ENCODE peak calls at places on chromosomes 13 and 19, in five cellular contexts. One of them, this sample, is unnamed.

GRCh38 chr19:8242212-8242821 is 33.1 kb downstream of the CERS4 start:
- DNase-seq in CD8-positive, alpha-beta T cell: no peak
- DNase-seq in ascending aorta: no peak
- DNase-seq in pancreas: no peak
- DNase-seq in MM.1S: no peak
- DNase-seq in this sample: no peak

GRCh38 chr13:98270819-98271218 is 93.8 kb upstream of the RNF113B start:
- DNase-seq in CD8-positive, alpha-beta T cell: no peak
- DNase-seq in ascending aorta: no peak
- DNase-seq in pancreas: no peak
- DNase-seq in MM.1S: no peak
- DNase-seq in this sample: no peak

GRCh38 chr19:18939922-18940775 is 868 bp downstream of the HOMER3 start:
- DNase-seq in CD8-positive, alpha-beta T cell: no peak
- DNase-seq in ascending aorta: no peak
- DNase-seq in pancreas: peak; percentile 46
- DNase-seq in MM.1S: no peak
- DNase-seq in this sample: no peak

GRCh38 chr13:91609353-91609752 is 210.9 kb downstream of the GPC5 start:
- DNase-seq in CD8-positive, alpha-beta T cell: no peak
- DNase-seq in ascending aorta: no peak
- DNase-seq in pancreas: no peak
- DNase-seq in MM.1S: no peak
- DNase-seq in this sample: no peak

GRCh38 chr19:41997121-41997850 is 3.3 kb upstream of the ATP1A3 start:
- DNase-seq in CD8-positive, alpha-beta T cell: no peak
- DNase-seq in ascending aorta: no peak
- DNase-seq in pancreas: peak; percentile 44
- DNase-seq in MM.1S: peak; percentile 27
- DNase-seq in this sample: no peak

GRCh38 chr13:101611491-101612475 is 159.3 kb downstream of the ITGBL1 start:
- DNase-seq in CD8-positive, alpha-beta T cell: no peak
- DNase-seq in ascending aorta: no peak
- DNase-seq in pancreas: no peak
- DNase-seq in MM.1S: no peak
- DNase-seq in this sample: no peak

GRCh38 chr19:18232540-18233223 is 6.4 kb upstream of the PDE4C start:
- DNase-seq in CD8-positive, alpha-beta T cell: no peak
- DNase-seq in ascending aorta: no peak
- DNase-seq in pancreas: no peak
- DNase-seq in MM.1S: no peak
- DNase-seq in this sample: no peak

GRCh38 chr19:17424743-17425365 is 5.0 kb downstream of the MVB12A start:
- DNase-seq in CD8-positive, alpha-beta T cell: peak; percentile 35
- DNase-seq in ascending aorta: no peak
- DNase-seq in pancreas: no peak
- DNase-seq in MM.1S: no peak
- DNase-seq in this sample: no peak

GRCh38 chr13:27396252-27396846 is 28.1 kb upstream of the GTF3A start:
- DNase-seq in CD8-positive, alpha-beta T cell: no peak
- DNase-seq in ascending aorta: no peak
- DNase-seq in pancreas: no peak
- DNase-seq in MM.1S: no peak
- DNase-seq in this sample: no peak

GRCh38 chr13:108082481-108082880 is 132.9 kb downstream of the LIG4 start:
- DNase-seq in CD8-positive, alpha-beta T cell: no peak
- DNase-seq in ascending aorta: no peak
- DNase-seq in pancreas: no peak
- DNase-seq in MM.1S: no peak
- DNase-seq in this sample: no peak

GRCh38 chr19:35377656-35378055 is 6.8 kb downstream of the GPR42 start:
- DNase-seq in CD8-positive, alpha-beta T cell: no peak
- DNase-seq in ascending aorta: no peak
- DNase-seq in pancreas: no peak
- DNase-seq in MM.1S: no peak
- DNase-seq in this sample: no peak

GRCh38 chr19:47107201-47107952 is 6.2 kb downstream of the ZC3H4 start:
- DNase-seq in CD8-positive, alpha-beta T cell: peak; percentile 43
- DNase-seq in ascending aorta: no peak
- DNase-seq in pancreas: peak; percentile 49
- DNase-seq in MM.1S: no peak
- DNase-seq in this sample: no peak

GRCh38 chr19:571127-571974 is 1.0 kb upstream of the BSG start:
- DNase-seq in CD8-positive, alpha-beta T cell: peak; percentile 74
- DNase-seq in ascending aorta: no peak
- DNase-seq in pancreas: no peak
- DNase-seq in MM.1S: peak; percentile 68
- DNase-seq in this sample: peak; percentile 66

GRCh38 chr13:38376551-38376950 is 26.9 kb downstream of the UFM1 start:
- DNase-seq in CD8-positive, alpha-beta T cell: no peak
- DNase-seq in ascending aorta: no peak
- DNase-seq in pancreas: no peak
- DNase-seq in MM.1S: no peak
- DNase-seq in this sample: no peak

GRCh38 chr19:51697169-51697776 is 4.1 kb downstream of the SPACA6 start:
- DNase-seq in CD8-positive, alpha-beta T cell: no peak
- DNase-seq in ascending aorta: no peak
- DNase-seq in pancreas: no peak
- DNase-seq in MM.1S: no peak
- DNase-seq in this sample: peak; percentile 34

GRCh38 chr19:19459707-19460251 is 54.3 kb downstream of the GATAD2A start:
- DNase-seq in CD8-positive, alpha-beta T cell: peak; percentile 83
- DNase-seq in ascending aorta: peak; percentile 44
- DNase-seq in pancreas: no peak
- DNase-seq in MM.1S: no peak
- DNase-seq in this sample: no peak

GRCh38 chr19:495440-496332 is 600 bp upstream of the MADCAM1 start:
- DNase-seq in CD8-positive, alpha-beta T cell: peak; percentile 41
- DNase-seq in ascending aorta: no peak
- DNase-seq in pancreas: no peak
- DNase-seq in MM.1S: no peak
- DNase-seq in this sample: no peak

GRCh38 chr19:12544401-12544876 is 6.8 kb downstream of the ZNF564 start:
- DNase-seq in CD8-positive, alpha-beta T cell: no peak
- DNase-seq in ascending aorta: no peak
- DNase-seq in pancreas: no peak
- DNase-seq in MM.1S: no peak
- DNase-seq in this sample: no peak

GRCh38 chr19:17579523-17580244 is 24.2 kb downstream of the COLGALT1 start:
- DNase-seq in CD8-positive, alpha-beta T cell: no peak
- DNase-seq in ascending aorta: no peak
- DNase-seq in pancreas: peak; percentile 43
- DNase-seq in MM.1S: no peak
- DNase-seq in this sample: no peak

GRCh38 chr13:98180092-98180491 is 3.0 kb upstream of the RNF113B start:
- DNase-seq in CD8-positive, alpha-beta T cell: no peak
- DNase-seq in ascending aorta: no peak
- DNase-seq in pancreas: no peak
- DNase-seq in MM.1S: no peak
- DNase-seq in this sample: no peak

GRCh38 chr13:33849211-33849610 is 31.3 kb downstream of the RFC3 start:
- DNase-seq in CD8-positive, alpha-beta T cell: no peak
- DNase-seq in ascending aorta: no peak
- DNase-seq in pancreas: no peak
- DNase-seq in MM.1S: no peak
- DNase-seq in this sample: no peak

GRCh38 chr19:31015778-31016177 is 333.5 kb downstream of the TSHZ3 start:
- DNase-seq in CD8-positive, alpha-beta T cell: no peak
- DNase-seq in ascending aorta: no peak
- DNase-seq in pancreas: no peak
- DNase-seq in MM.1S: no peak
- DNase-seq in this sample: no peak

GRCh38 chr13:89660752-89661151 is 1686.7 kb upstream of the MIR17HG start:
- DNase-seq in CD8-positive, alpha-beta T cell: no peak
- DNase-seq in ascending aorta: no peak
- DNase-seq in pancreas: no peak
- DNase-seq in MM.1S: no peak
- DNase-seq in this sample: no peak

GRCh38 chr13:111281751-111282311 is 38.6 kb upstream of the TEX29 start:
- DNase-seq in CD8-positive, alpha-beta T cell: no peak
- DNase-seq in ascending aorta: no peak
- DNase-seq in pancreas: no peak
- DNase-seq in MM.1S: no peak
- DNase-seq in this sample: no peak
- H3K4me1 ChIP-seq in CD8-positive, alpha-beta T cell: no peaks in the 10 kb centered on the region
- H3K4me1 ChIP-seq in ascending aorta: peaks cover 7% of the 10 kb centered on the region
- H3K4me1 ChIP-seq in pancreas: peaks cover 12% of the 10 kb centered on the region
- H3K4me1 ChIP-seq in MM.1S: no peaks in the 10 kb centered on the region
- H3K4me1 ChIP-seq in this sample: no peaks in the 10 kb centered on the region

DNA sequence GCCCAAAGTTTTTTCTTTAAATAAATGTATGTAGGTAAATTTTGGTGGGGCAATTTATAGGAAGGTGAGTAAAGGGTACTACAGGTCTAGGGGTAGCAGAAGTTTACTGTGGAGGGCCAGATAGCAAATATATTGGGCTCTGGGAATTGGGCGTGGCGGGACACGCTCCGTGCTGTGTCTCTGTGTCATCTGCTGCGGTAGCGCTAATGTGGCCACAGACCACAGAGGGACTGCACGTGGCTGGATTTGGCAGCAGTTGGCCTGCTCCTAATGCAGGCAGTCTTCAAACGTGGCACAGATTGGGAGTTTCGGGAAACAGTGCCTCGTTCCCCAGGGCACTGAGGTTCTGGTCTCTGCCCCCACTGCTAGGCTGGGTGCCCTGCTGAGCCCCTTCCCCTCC is 16.6 kb upstream of the MYDGF start:
- DNase-seq in CD8-positive, alpha-beta T cell: no peak
- DNase-seq in ascending aorta: no peak
- DNase-seq in pancreas: no peak
- DNase-seq in MM.1S: no peak
- DNase-seq in this sample: no peak
- H3K4me1 ChIP-seq in CD8-positive, alpha-beta T cell: no peaks in the 10 kb centered on the region
- H3K4me1 ChIP-seq in ascending aorta: no peaks in the 10 kb centered on the region
- H3K4me1 ChIP-seq in pancreas: no peaks in the 10 kb centered on the region
- H3K4me1 ChIP-seq in MM.1S: no peaks in the 10 kb centered on the region
- H3K4me1 ChIP-seq in this sample: no peaks in the 10 kb centered on the region

GRCh38 chr19:20612711-20613316 is 47.2 kb upstream of the ZNF737 start:
- DNase-seq in CD8-positive, alpha-beta T cell: no peak
- DNase-seq in ascending aorta: no peak
- DNase-seq in pancreas: no peak
- DNase-seq in MM.1S: no peak
- DNase-seq in this sample: no peak
- H3K4me1 ChIP-seq in CD8-positive, alpha-beta T cell: no peaks in the 10 kb centered on the region
- H3K4me1 ChIP-seq in ascending aorta: no peaks in the 10 kb centered on the region
- H3K4me1 ChIP-seq in pancreas: no peaks in the 10 kb centered on the region
- H3K4me1 ChIP-seq in MM.1S: no peaks in the 10 kb centered on the region
- H3K4me1 ChIP-seq in this sample: no peaks in the 10 kb centered on the region

DNA sequence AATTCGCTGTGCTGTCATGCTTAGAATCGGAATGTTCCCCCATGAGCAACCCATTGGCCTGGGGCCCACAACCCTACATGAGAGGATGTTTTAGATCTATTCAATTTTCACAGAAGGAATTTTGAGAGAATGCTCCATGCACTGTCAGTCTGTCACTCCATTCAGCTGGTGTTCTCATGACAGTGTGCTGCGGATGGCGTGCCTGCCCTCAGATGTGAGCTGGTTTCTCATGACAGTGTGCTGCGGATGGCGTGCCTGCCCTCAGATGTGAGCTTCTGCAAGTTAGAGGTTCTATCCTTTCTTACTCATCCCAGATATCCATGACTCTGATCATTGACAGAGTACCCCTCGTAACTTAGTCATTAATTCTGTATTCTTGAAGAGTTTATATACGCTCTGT is 1193.0 kb downstream of the EFNB2 start:
- DNase-seq in CD8-positive, alpha-beta T cell: no peak
- DNase-seq in ascending aorta: no peak
- DNase-seq in pancreas: no peak
- DNase-seq in MM.1S: no peak
- DNase-seq in this sample: no peak
- H3K4me1 ChIP-seq in CD8-positive, alpha-beta T cell: no peaks in the 10 kb centered on the region
- H3K4me1 ChIP-seq in ascending aorta: no peaks in the 10 kb centered on the region
- H3K4me1 ChIP-seq in pancreas: no peaks in the 10 kb centered on the region
- H3K4me1 ChIP-seq in MM.1S: no peaks in the 10 kb centered on the region
- H3K4me1 ChIP-seq in this sample: no peaks in the 10 kb centered on the region

DNA sequence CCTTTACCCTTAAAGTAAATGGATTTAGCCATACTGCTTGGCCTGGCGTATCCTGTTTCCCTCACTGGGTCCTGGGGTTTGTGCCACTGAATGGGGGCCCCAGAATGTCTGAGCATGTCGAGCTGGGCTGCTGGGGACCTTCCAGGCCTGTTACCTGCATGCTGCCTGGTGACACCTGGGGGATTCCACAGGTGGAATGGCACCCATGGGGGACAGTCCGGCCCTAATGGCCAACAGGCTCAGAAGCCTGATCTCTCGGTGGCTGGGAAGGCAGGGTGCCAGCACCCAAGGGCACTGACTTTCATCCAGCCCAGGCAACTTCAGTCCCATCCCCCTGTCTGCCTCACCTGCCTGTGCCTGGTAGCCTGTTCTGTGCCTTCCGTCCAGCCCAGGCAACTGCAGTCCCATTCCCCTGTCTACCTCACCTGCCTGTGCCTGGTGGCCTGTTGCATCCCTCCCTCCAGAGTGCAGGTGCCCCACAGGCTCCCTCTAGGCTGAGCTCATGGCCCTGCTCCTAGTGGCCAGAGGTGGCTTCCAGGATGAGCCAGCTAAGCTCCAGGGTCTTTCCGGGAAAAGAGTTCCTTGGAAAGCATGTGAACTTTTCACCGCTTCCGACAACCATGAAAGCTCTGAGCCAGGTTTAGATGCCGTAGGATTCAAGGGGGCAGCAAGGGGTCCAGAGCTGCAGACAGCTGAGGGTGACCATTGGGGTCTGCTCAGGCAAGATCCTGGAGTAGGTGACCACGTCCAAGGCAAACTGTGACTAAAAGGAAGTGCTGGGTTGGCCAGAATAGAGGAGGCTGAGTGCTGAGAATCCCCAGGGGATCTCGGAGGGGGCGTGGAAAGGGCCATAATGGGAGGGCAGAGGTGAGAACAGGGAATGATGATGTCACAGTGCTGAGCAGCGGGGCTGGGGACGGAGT is 30.3 kb upstream of the ZNF492 start:
- DNase-seq in CD8-positive, alpha-beta T cell: no peak
- DNase-seq in ascending aorta: no peak
- DNase-seq in pancreas: no peak
- DNase-seq in MM.1S: no peak
- DNase-seq in this sample: no peak
- H3K4me1 ChIP-seq in CD8-positive, alpha-beta T cell: no peaks in the 10 kb centered on the region
- H3K4me1 ChIP-seq in ascending aorta: no peaks in the 10 kb centered on the region
- H3K4me1 ChIP-seq in pancreas: no peaks in the 10 kb centered on the region
- H3K4me1 ChIP-seq in MM.1S: no peaks in the 10 kb centered on the region
- H3K4me1 ChIP-seq in this sample: no peaks in the 10 kb centered on the region

GRCh38 chr19:5078179-5078578 is 109.3 kb downstream of the KDM4B start:
- DNase-seq in CD8-positive, alpha-beta T cell: peak; percentile 60
- DNase-seq in ascending aorta: no peak
- DNase-seq in pancreas: no peak
- DNase-seq in MM.1S: no peak
- DNase-seq in this sample: no peak
- H3K4me1 ChIP-seq in CD8-positive, alpha-beta T cell: peaks cover 19% of the 10 kb centered on the region
- H3K4me1 ChIP-seq in ascending aorta: no peaks in the 10 kb centered on the region
- H3K4me1 ChIP-seq in pancreas: no peaks in the 10 kb centered on the region
- H3K4me1 ChIP-seq in MM.1S: no peaks in the 10 kb centered on the region
- H3K4me1 ChIP-seq in this sample: no peaks in the 10 kb centered on the region

DNA sequence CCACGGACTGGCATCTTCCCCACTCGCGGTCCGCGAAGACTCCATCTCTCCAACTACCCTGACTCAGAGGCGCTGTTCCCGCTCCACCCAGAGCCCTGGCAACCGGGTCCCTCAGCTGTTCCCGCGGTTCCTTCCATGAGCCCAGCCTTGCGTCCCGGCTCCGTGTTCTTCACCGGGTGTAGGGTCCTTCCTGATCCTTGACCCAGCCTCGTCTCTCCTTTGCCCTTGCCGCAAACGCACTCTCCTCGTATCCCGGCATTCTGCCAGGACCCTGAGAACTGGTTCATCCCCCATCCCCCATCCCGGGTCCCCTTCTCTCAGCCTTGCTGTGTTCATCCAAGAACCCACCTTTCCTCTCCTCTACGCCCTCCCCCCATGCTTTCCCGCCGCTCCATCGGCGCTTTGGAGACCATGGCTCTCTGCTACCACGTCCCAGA is 705 bp downstream of the ICAM5 start:
- DNase-seq in CD8-positive, alpha-beta T cell: no peak
- DNase-seq in ascending aorta: no peak
- DNase-seq in pancreas: no peak
- DNase-seq in MM.1S: no peak
- DNase-seq in this sample: no peak
- H3K4me1 ChIP-seq in CD8-positive, alpha-beta T cell: peaks cover 84% of the 10 kb centered on the region
- H3K4me1 ChIP-seq in ascending aorta: peaks cover 9% of the 10 kb centered on the region
- H3K4me1 ChIP-seq in pancreas: peaks cover 11% of the 10 kb centered on the region
- H3K4me1 ChIP-seq in MM.1S: peaks cover 36% of the 10 kb centered on the region
- H3K4me1 ChIP-seq in this sample: no peaks in the 10 kb centered on the region